ENCODE peak calls at places on chromosome 15, in four cellular contexts. Z is GM12878, Q is HCT116, S is SK-N-SH. K is an unnamed sample.

GRCh38 chr15:48433226-48433886 is 102.1 kb downstream of the DUT start:
- DNase-seq in Z (peak), Q (no peak), S (no peak), K (no peak)

GRCh38 chr15:95446854-95447253 is 883.6 kb upstream of the NR2F2 start:
- DNase-seq in Z (peak), Q (no peak), S (no peak), K (no peak)

GRCh38 chr15:65940618-65940909 is 71.3 kb downstream of the RAB11A start:
- DNase-seq in Z (no peak), Q (no peak), S (no peak), K (no peak)

GRCh38 chr15:69037482-69037881 is 23.0 kb downstream of the NOX5 start:
- DNase-seq in Z (no peak), Q (no peak), S (no peak), K (no peak)

GRCh38 chr15:90749754-90750153 is 32.6 kb downstream of the BLM start:
- DNase-seq in Z (no peak), Q (no peak), S (no peak), K (no peak)

GRCh38 chr15:91855684-91856553 is 2.4 kb downstream of the SLCO3A1 start:
- DNase-seq in Z (peak), Q (no peak), S (peak), K (no peak)

GRCh38 chr15:52798529-52799101 is 8.5 kb upstream of the ONECUT1 start:
- DNase-seq in Z (no peak), Q (no peak), S (no peak), K (no peak)

GRCh38 chr15:72785452-72786243 is 2.1 kb upstream of the ADPGK start:
- DNase-seq in Z (no peak), Q (no peak), S (no peak), K (no peak)

GRCh38 chr15:90286678-90287077 is 21.2 kb downstream of the NGRN start:
- DNase-seq in Z (no peak), Q (no peak), S (peak), K (no peak)

GRCh38 chr15:65688462-65688861 is 66.7 kb downstream of the SLC24A1 start:
- DNase-seq in Z (peak), Q (no peak), S (no peak), K (no peak)

GRCh38 chr15:75655911-75656310 is 8.2 kb downstream of the SNX33 start:
- DNase-seq in Z (no peak), Q (no peak), S (no peak), K (no peak)

GRCh38 chr15:77107531-77108355 is 36.8 kb upstream of the TSPAN3 start:
- DNase-seq in Z (no peak), Q (no peak), S (peak), K (peak)

GRCh38 chr15:76310470-76311070 is 699 bp downstream of the ETFA start:
- DNase-seq in Z (no peak), Q (no peak), S (no peak), K (no peak)

GRCh38 chr15:100703032-100703578 is 100.7 kb downstream of the ASB7 start:
- DNase-seq in Z (peak), Q (no peak), S (no peak), K (no peak)

GRCh38 chr15:83747050-83747717 is 93.3 kb downstream of the ADAMTSL3 start:
- DNase-seq in Z (no peak), Q (peak), S (no peak), K (no peak)

GRCh38 chr15:87597346-87598052 is 659.0 kb downstream of the NTRK3 start:
- DNase-seq in Z (no peak), Q (no peak), S (no peak), K (no peak)

GRCh38 chr15:86555939-86556725 is 476.5 kb downstream of the AGBL1 start:
- DNase-seq in Z (no peak), Q (no peak), S (no peak), K (peak)

DNA sequence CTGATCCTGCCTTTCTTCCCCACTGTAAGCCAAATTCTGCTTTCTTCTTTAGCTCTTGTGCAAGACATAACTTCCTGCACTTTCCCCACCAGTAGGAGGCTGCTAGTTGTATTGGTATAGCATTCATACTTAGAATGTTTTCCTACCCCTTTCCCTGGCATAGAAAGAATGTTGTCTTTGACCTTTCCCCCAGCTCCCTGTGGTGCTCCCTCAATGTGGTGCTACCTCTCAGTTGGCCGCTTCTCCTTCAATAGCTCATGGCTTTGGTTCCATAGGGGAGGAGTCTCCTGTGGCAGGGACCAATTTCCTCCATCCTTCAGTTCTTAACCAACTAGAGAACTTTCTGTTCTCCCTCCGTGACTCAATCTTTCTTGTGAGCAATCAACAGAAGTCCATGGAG is 67.5 kb upstream of the AKAP13 start:
- DNase-seq in Z (no peak), Q (no peak), S (no peak), K (no peak)
- TF ChIP-seq CTCF in Z (peak), Q (no peak), S (peak), K (peak)

GRCh38 chr15:70383856-70384255 is 286.1 kb upstream of the TLE3 start:
- DNase-seq in Z (no peak), Q (no peak), S (no peak), K (no peak)

GRCh38 chr15:70385711-70386110 is 288.0 kb upstream of the TLE3 start:
- DNase-seq in Z (no peak), Q (no peak), S (peak), K (no peak)

GRCh38 chr15:70387993-70388392 is 290.3 kb upstream of the TLE3 start:
- DNase-seq in Z (no peak), Q (no peak), S (no peak), K (no peak)

GRCh38 chr15:70385052-70385451 is 287.3 kb upstream of the TLE3 start:
- DNase-seq in Z (no peak), Q (no peak), S (peak), K (no peak)

DNA sequence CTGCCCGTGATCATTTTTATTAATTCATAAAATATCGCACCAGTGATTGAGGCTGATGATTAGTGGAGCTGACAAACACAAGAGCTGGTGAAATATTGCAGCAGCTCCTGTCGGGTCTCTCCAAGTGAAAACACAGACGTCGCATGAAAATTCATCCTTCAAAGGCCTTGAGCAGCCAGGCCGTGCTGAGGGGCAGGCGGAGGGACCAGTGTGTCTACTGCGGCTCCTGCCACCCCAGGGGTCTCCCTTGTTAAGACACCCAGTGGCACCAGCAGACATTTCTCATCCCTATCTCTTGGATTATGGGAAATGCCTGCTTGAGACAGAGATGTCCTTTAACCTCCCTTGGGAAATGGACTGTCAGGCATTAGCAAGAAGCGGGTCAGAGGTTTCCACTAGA is 289.4 kb upstream of the TLE3 start:
- DNase-seq in Z (no peak), Q (no peak), S (peak), K (no peak)
- TF ChIP-seq SIN3A in Z (no peak), Q (no peak), S (no peak), K (no peak)

DNA sequence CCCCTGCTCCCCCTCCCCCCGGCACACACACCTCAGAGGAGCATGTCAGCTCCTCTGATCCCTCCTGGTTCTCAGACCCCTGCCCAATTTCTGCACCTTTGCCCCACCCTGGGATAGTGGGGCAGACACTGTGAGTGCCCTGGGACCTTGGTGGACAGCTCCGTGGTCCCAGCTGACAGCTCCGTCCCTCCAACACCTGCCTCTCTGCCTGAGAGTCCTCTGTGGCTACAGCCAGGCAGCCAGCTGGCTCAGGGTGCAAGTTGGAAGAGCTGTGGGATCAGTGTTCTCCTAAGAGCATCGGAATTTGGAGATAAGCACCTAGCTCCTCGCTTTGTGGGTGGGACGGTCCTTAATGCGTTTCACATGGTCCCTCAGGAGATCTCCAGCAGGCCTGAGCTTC is 43.7 kb upstream of the PGPEP1L start:
- DNase-seq in Z (no peak), Q (no peak), S (no peak), K (no peak)
- TF ChIP-seq REST in Z (no peak), Q (no peak), S (no peak), K (no peak)

GRCh38 chr15:56906766-56907165 is 11.7 kb upstream of the TCF12 start:
- DNase-seq in Z (no peak), Q (no peak), S (no peak), K (no peak)
- TF ChIP-seq CTCF in Z (no peak), Q (no peak), S (no peak), K (no peak)

GRCh38 chr15:35540031-35540430 is 5.9 kb downstream of the DPH6 start:
- DNase-seq in Z (no peak), Q (no peak), S (no peak), K (no peak)
- TF ChIP-seq SIN3A in Z (no peak), Q (no peak), S (no peak), K (no peak)

DNA sequence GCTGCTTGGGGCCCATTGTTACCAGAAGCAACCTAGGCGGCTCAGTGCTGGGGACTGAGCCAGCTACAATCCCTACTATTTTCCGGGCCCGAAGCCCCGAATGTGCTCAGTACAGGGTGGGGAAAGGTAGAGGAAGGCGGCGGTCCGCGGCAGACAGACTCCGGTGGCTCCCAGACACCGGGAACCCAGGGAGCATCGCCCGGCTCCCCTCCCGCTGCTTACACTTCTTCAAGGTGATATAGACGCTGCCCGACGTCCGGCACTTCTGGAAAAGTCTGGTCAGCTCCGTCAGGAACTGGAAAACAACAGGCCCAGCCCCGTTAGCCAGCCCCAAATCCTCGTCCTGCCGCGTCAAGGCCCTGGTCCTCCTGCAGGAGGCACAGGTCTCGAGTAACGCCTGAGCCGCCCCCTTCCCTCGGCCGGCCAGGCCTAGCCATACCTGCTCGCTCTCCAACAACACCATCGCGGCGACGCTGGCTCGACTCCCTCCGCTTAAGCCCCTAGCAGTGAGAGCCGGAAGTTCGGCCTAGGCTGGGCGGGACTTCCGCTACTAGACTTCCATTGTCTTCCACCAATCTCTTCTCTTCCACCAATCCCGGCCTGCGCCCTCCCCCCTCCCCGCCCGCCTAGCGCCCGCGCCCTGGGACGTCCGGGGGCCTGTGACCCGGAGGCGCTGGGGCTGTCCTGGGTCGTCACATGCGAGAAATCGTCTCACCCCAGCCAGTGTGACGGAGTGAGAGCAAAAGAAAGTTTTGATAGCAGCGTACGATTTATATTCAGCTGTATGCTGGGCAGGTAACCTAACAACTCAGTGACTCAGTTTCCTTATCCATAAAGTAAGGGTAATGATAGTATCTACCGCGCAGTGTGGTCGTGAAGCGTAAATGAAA is at the start of gene SRP14:
- DNase-seq in Z (peak), Q (peak), S (peak), K (peak)
- TF ChIP-seq REST in Z (no peak), Q (no peak), S (peak), K (no peak)

GRCh38 chr15:61337541-61337940 is 108.4 kb upstream of the RORA start:
- DNase-seq in Z (no peak), Q (no peak), S (no peak), K (no peak)
- TF ChIP-seq CTCF in Z (no peak), Q (no peak), S (no peak), K (no peak)

DNA sequence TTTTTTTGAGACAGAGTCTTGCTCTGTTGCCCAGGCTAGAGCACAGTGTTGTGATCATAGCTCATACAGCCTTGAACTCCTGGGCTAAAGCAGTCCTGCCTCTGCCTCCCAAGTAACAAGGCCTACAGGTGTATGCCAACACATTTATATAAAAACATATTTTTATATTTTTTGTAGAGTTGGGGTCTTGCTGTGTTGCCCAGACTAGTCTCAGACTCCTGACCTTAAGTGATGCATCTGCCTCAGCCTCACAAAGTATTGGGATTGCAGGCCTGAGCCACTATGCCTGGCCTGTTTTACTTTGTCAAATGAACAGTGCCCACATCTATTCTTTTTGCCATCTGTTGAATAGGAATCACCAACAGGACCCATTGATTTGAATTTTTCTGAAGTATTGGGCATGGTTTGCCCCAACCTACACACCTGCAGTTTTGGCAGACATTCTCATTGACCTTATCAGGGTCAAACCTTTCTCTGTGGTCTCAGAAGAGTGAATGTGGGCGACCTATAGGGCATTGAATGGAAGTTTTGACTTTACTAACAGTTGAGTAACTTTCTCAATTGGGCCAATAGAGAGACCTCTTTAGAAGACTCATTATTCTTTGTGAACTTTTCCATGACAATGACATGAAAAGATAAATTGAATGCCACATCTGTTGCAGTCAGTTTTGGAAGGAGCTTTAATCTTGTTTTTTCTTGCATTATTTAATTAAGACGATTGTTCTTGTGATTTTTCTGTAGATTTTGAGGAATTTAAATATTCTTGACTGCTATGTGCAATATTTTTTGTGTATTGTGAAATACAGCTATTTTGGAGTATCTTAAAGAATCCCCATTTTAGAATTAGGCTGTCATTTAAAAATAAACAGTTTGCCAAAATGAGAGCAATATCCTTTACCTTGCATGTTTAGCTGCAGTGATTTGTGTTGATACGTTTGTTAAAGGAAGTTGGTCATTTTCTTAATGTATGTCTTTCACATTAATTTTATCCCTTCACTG is 2.7 kb downstream of the IREB2 start:
- DNase-seq in Z (no peak), Q (no peak), S (no peak), K (no peak)
- TF ChIP-seq SIN3A in Z (no peak), Q (no peak), S (no peak), K (no peak)

K was measured in Panc1.